ENCODE peak calls at places on chromosomes 5 and 9, in four cellular contexts. D is adrenal gland, Y is erythroblast, M is K562. O is an unnamed sample.

GRCh38 chr9:86909388-86909787 is 37.9 kb downstream of the GAS1 start:
- DNase-seq in D (no peak), Y (no peak), M (no peak), O (no peak)

GRCh38 chr5:15521349-15521937 is 21.5 kb downstream of the FBXL7 start:
- DNase-seq in D (no peak), Y (no peak), M (no peak), O (no peak)

GRCh38 chr5:124889522-124889828 is 143.0 kb upstream of the ZNF608 start:
- DNase-seq in D (no peak), Y (no peak), M (no peak), O (no peak)

GRCh38 chr9:133114451-133114885 is 6.6 kb downstream of the RALGDS start:
- DNase-seq in D (peak), Y (no peak), M (no peak), O (no peak)

GRCh38 chr5:139389701-139390638 is at the start of gene MZB1:
- DNase-seq in D (peak), Y (no peak), M (no peak), O (no peak)

GRCh38 chr9:77807295-77807694 is 159.2 kb upstream of the GNA14 start:
- DNase-seq in D (no peak), Y (peak), M (no peak), O (peak)

GRCh38 chr5:39448504-39449128 is 23.8 kb upstream of the DAB2 start:
- DNase-seq in D (no peak), Y (no peak), M (no peak), O (no peak)

GRCh38 chr9:82031538-82032280 is 43.1 kb downstream of the SPATA31D1 start:
- DNase-seq in D (peak), Y (no peak), M (no peak), O (peak)

GRCh38 chr9:90964101-90965020 is 162.7 kb downstream of the SYK start:
- DNase-seq in D (no peak), Y (no peak), M (peak), O (no peak)

GRCh38 chr9:99369327-99369722 is 147.2 kb downstream of the SEC61B start:
- DNase-seq in D (no peak), Y (no peak), M (no peak), O (no peak)

GRCh38 chr5:3092664-3093063 is 341.2 kb upstream of the IRX2 start:
- DNase-seq in D (no peak), Y (no peak), M (no peak), O (no peak)

GRCh38 chr9:131191857-131192256 is 66.5 kb downstream of the NUP214 start:
- DNase-seq in D (no peak), Y (no peak), M (no peak), O (no peak)

GRCh38 chr9:133726401-133727276 is 11.5 kb downstream of the SARDH start:
- DNase-seq in D (no peak), Y (peak), M (peak), O (no peak)

GRCh38 chr9:77433675-77434445 is 214.3 kb downstream of the GNA14 start:
- DNase-seq in D (peak), Y (peak), M (peak), O (peak)

GRCh38 chr9:88694625-88695024 is 159.6 kb downstream of the NXNL2 start:
- DNase-seq in D (peak), Y (no peak), M (no peak), O (peak)

GRCh38 chr9:13266172-13266571 is 13.3 kb downstream of the MPDZ start:
- DNase-seq in D (no peak), Y (no peak), M (no peak), O (no peak)

GRCh38 chr9:129609486-129610192 is 11.3 kb downstream of the C9orf50 start:
- DNase-seq in D (peak), Y (no peak), M (peak), O (peak)

GRCh38 chr9:134341306-134341705 is 15.1 kb downstream of the RXRA start:
- DNase-seq in D (peak), Y (peak), M (no peak), O (no peak)

GRCh38 chr5:177510567-177511053 is 984 bp upstream of the DOK3 start:
- DNase-seq in D (no peak), Y (no peak), M (no peak), O (no peak)
- TF ChIP-seq POLR2A in D (no peak), Y (no peak), M (peak), O (no peak)

GRCh38 chr9:136859821-136860269 is 6.3 kb downstream of the EDF1 start:
- DNase-seq in D (no peak), Y (no peak), M (no peak), O (no peak)

GRCh38 chr9:136858452-136858843 is 6.3 kb downstream of the MAMDC4 start:
- DNase-seq in D (no peak), Y (no peak), M (no peak), O (no peak)

GRCh38 chr9:136860529-136860928 is 5.6 kb downstream of the EDF1 start:
- DNase-seq in D (no peak), Y (no peak), M (no peak), O (no peak)

GRCh38 chr9:136857606-136858412 is 5.7 kb downstream of the MAMDC4 start:
- DNase-seq in D (no peak), Y (no peak), M (no peak), O (no peak)

GRCh38 chr9:136858844-136859757 is 7.0 kb downstream of the MAMDC4 start:
- DNase-seq in D (peak), Y (peak), M (no peak), O (peak)
- TF ChIP-seq POLR2A in D (no peak), Y (no peak), M (no peak), O (no peak)

GRCh38 chr9:113950195-113951031 is 74.3 kb downstream of the ZNF618 start:
- DNase-seq in D (no peak), Y (no peak), M (no peak), O (no peak)

GRCh38 chr9:113952651-113953050 is 76.5 kb downstream of the ZNF618 start:
- DNase-seq in D (no peak), Y (no peak), M (no peak), O (no peak)

GRCh38 chr9:113955076-113955752 is 79.1 kb downstream of the ZNF618 start:
- DNase-seq in D (peak), Y (no peak), M (no peak), O (no peak)

GRCh38 chr9:113951032-113951372 is 74.9 kb downstream of the ZNF618 start:
- DNase-seq in D (no peak), Y (no peak), M (no peak), O (no peak)

GRCh38 chr9:113953541-113953940 is 77.4 kb downstream of the ZNF618 start:
- DNase-seq in D (no peak), Y (no peak), M (no peak), O (no peak)
- TF ChIP-seq POLR2A in D (no peak), Y (no peak), M (no peak), O (no peak)

DNA sequence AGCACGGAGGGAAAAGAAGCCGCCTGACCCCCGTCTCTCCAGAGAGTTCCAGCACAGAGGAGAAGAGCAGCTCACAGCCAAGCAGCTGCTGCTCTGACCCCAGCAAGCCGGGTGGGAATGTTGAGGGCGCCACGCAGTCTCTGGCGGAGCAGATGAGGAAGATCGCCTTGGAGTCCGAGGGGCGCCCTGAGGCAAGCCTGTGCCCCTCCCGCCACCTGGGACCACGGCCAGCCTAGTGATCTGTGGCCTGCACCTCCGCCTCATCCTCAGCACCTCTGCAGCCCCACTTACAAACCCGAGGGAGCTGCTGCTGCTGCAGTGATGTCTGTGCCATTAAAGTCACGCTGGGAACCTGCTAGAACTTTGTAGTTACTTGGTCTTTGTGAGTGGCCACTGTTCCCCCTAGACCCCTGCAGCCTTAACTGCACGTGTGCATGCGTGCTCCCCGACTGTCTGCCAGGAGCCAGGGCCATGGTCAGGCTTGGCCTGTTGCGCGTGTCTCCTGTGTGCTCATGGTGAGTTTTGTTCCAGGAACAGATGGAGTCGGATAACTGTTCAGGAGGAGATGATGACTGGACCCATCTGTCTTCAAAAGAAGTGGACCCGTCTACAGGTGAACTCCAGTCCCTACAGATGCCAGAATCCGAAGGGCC is 12.5 kb downstream of the SQSTM1 start:
- DNase-seq in D (no peak), Y (no peak), M (no peak), O (no peak)
- TF ChIP-seq POLR2A in D (no peak), Y (no peak), M (no peak), O (no peak)